ENCODE peak calls at places on chromosomes 6 and 20, in five cellular contexts. P is DMS153, F is GM20000, C is pancreas, Q is ELR. G is an unnamed sample.

GRCh38 chr20:63058696-63059335 is 52.1 kb upstream of the BHLHE23 start:
- DNase-seq in P (no peak), F (no peak), C (no peak), Q (no peak), G (no peak)

GRCh38 chr20:6654490-6655247 is 112.8 kb upstream of the BMP2 start:
- DNase-seq in P (no peak), F (no peak), C (no peak), Q (no peak), G (no peak)

GRCh38 chr20:48672324-48672723 is 155.5 kb downstream of the PREX1 start:
- DNase-seq in P (no peak), F (no peak), C (no peak), Q (no peak), G (no peak)

GRCh38 chr20:57473246-57474042 is 51.5 kb downstream of the CTCFL start:
- DNase-seq in P (peak), F (peak), C (no peak), Q (no peak), G (no peak)

GRCh38 chr6:13248549-13248948 is 79.8 kb downstream of the TBC1D7 start:
- DNase-seq in P (no peak), F (no peak), C (no peak), Q (no peak), G (no peak)

GRCh38 chr20:25273541-25274358 is 25.9 kb downstream of the PYGB start:
- DNase-seq in P (no peak), F (no peak), C (no peak), Q (no peak), G (no peak)

GRCh38 chr20:24701668-24702067 is 232.2 kb downstream of the SYNDIG1 start:
- DNase-seq in P (no peak), F (no peak), C (no peak), Q (no peak), G (no peak)

GRCh38 chr6:12075067-12075563 is 63.0 kb downstream of the HIVEP1 start:
- DNase-seq in P (no peak), F (no peak), C (no peak), Q (peak), G (no peak)

GRCh38 chr6:169169941-169170582 is 83.6 kb downstream of the THBS2 start:
- DNase-seq in P (no peak), F (no peak), C (no peak), Q (no peak), G (no peak)